ENCODE peak calls at places on chromosome 2, in seven cellular contexts. Q is nephron progenitor cell; E is K562; L is activated CD4-positive, alpha-beta T cell treated with anti-CD3 and anti-CD28 coated beads, Interleukin-2, amount 50 U/mL, for 24 hours; G is amniotic stem cell; V is substantia nigra; N is heart right ventricle. P is an unnamed sample.

GRCh38 chr2:43482974-43483373 is 112.9 kb downstream of the THADA start:
- DNase-seq in V (no peak), L (no peak), Q (no peak), E (no peak), N (no peak), G (no peak), P (no peak)

GRCh38 chr2:52686935-52687334 is 1080.7 kb upstream of the CHAC2 start:
- DNase-seq in G (no peak), L (no peak), N (no peak), E (no peak), Q (no peak), V (no peak), P (no peak)

GRCh38 chr2:42098571-42099430 is 51.0 kb downstream of the PKDCC start:
- DNase-seq in N (no peak), V (no peak), L (no peak), Q (no peak), E (no peak), G (no peak), P (no peak)

GRCh38 chr2:185793532-185794073 is 55.0 kb downstream of the FSIP2 start:
- DNase-seq in E (no peak), Q (no peak), V (no peak), N (no peak), G (no peak), L (no peak), P (no peak)

GRCh38 chr2:161414385-161415040 is 1.6 kb upstream of the TBR1 start:
- DNase-seq in Q (peak), V (no peak), L (no peak), G (no peak), N (peak), E (peak), P (no peak)

GRCh38 chr2:211434773-211435172 is 878.4 kb downstream of the CPS1 start:
- DNase-seq in V (no peak), L (no peak), Q (no peak), E (no peak), N (no peak), G (no peak), P (no peak)

GRCh38 chr2:46148369-46148736 is 148.9 kb upstream of the EPAS1 start:
- DNase-seq in Q (no peak), N (no peak), G (no peak), V (no peak), E (no peak), L (no peak), P (no peak)

GRCh38 chr2:88350262-88350640 is 102.2 kb downstream of the FOXI3 start:
- DNase-seq in E (no peak), Q (no peak), V (no peak), L (no peak), N (no peak), G (no peak), P (no peak)

GRCh38 chr2:188449992-188450391 is 158.3 kb downstream of the GULP1 start:
- DNase-seq in E (no peak), L (no peak), G (no peak), N (no peak), Q (no peak), V (no peak), P (no peak)

GRCh38 chr2:26847663-26848335 is at the start of gene DPYSL5:
- DNase-seq in E (peak), G (no peak), V (peak), Q (peak), N (peak), L (no peak), P (peak)

GRCh38 chr2:239295377-239296019 is 105.3 kb downstream of the HDAC4 start:
- DNase-seq in V (no peak), L (no peak), Q (no peak), G (no peak), E (no peak), N (no peak), P (no peak)

GRCh38 chr2:223108376-223109100 is 56.5 kb downstream of the KCNE4 start:
- DNase-seq in G (peak), E (no peak), N (no peak), Q (no peak), V (no peak), L (no peak), P (no peak)

GRCh38 chr2:28408764-28409599 is 16.3 kb downstream of the FOSL2 start:
- DNase-seq in E (no peak), V (no peak), G (no peak), Q (no peak), L (no peak), N (no peak), P (no peak)

GRCh38 chr2:149872041-149872440 is 284.5 kb upstream of the MMADHC start:
- DNase-seq in Q (no peak), V (no peak), L (no peak), E (no peak), G (no peak), N (no peak), P (no peak)

GRCh38 chr2:227720680-227721079 is 2.9 kb upstream of the SLC19A3 start:
- DNase-seq in V (no peak), E (no peak), G (no peak), N (no peak), Q (no peak), L (no peak), P (no peak)

GRCh38 chr2:70085711-70086277 is 1.5 kb upstream of the PCBP1 start:
- DNase-seq in G (no peak), E (no peak), N (no peak), Q (no peak), L (no peak), V (no peak), P (no peak)

GRCh38 chr2:113142290-113142689 is 14.9 kb downstream of the IL1RN start:
- DNase-seq in V (no peak), N (no peak), Q (no peak), E (no peak), G (no peak), L (no peak), P (no peak)